ENCODE peak calls at places on chromosomes 2 and 18, in five cellular contexts. One of them, this sample, is unnamed.

GRCh38 chr2:40458271-40458794 is 6.4 kb upstream of the SLC8A1 start:
- DNase-seq in stimulated activated CD8-positive, alpha-beta memory T cell treated with anti-CD3 and anti-CD28 coated beads, Interleukin-12 subunit alpha, Interleukin-12 subunit beta, amount 100 ng/mL, for 1 hour: no peak
- DNase-seq in HFF-Myc: no peak
- DNase-seq in GM04504: no peak
- DNase-seq in skeletal muscle cell: peak
- DNase-seq in this sample: no peak

GRCh38 chr18:39870586-39870985 is 2084.4 kb upstream of the PIK3C3 start:
- DNase-seq in stimulated activated CD8-positive, alpha-beta memory T cell treated with anti-CD3 and anti-CD28 coated beads, Interleukin-12 subunit alpha, Interleukin-12 subunit beta, amount 100 ng/mL, for 1 hour: no peak
- DNase-seq in GM04504: no peak
- DNase-seq in HFF-Myc: no peak
- DNase-seq in skeletal muscle cell: peak
- DNase-seq in this sample: no peak

GRCh38 chr18:63022429-63023022 is 297.0 kb downstream of the BCL2 start:
- DNase-seq in GM04504: no peak
- DNase-seq in stimulated activated CD8-positive, alpha-beta memory T cell treated with anti-CD3 and anti-CD28 coated beads, Interleukin-12 subunit alpha, Interleukin-12 subunit beta, amount 100 ng/mL, for 1 hour: no peak
- DNase-seq in skeletal muscle cell: no peak
- DNase-seq in HFF-Myc: no peak
- DNase-seq in this sample: no peak

GRCh38 chr18:2881490-2882195 is 34.8 kb downstream of the EMILIN2 start:
- DNase-seq in HFF-Myc: no peak
- DNase-seq in stimulated activated CD8-positive, alpha-beta memory T cell treated with anti-CD3 and anti-CD28 coated beads, Interleukin-12 subunit alpha, Interleukin-12 subunit beta, amount 100 ng/mL, for 1 hour: no peak
- DNase-seq in skeletal muscle cell: peak
- DNase-seq in GM04504: peak
- DNase-seq in this sample: no peak

GRCh38 chr2:1278861-1279260 is 134.4 kb upstream of the TPO start:
- DNase-seq in GM04504: no peak
- DNase-seq in stimulated activated CD8-positive, alpha-beta memory T cell treated with anti-CD3 and anti-CD28 coated beads, Interleukin-12 subunit alpha, Interleukin-12 subunit beta, amount 100 ng/mL, for 1 hour: no peak
- DNase-seq in HFF-Myc: no peak
- DNase-seq in skeletal muscle cell: no peak
- DNase-seq in this sample: no peak

GRCh38 chr2:203772766-203773165 is 66.3 kb downstream of the CD28 start:
- DNase-seq in stimulated activated CD8-positive, alpha-beta memory T cell treated with anti-CD3 and anti-CD28 coated beads, Interleukin-12 subunit alpha, Interleukin-12 subunit beta, amount 100 ng/mL, for 1 hour: no peak
- DNase-seq in skeletal muscle cell: no peak
- DNase-seq in GM04504: no peak
- DNase-seq in HFF-Myc: no peak
- DNase-seq in this sample: no peak

GRCh38 chr18:48293954-48294893 is 115.0 kb downstream of the ZBTB7C start:
- DNase-seq in HFF-Myc: no peak
- DNase-seq in skeletal muscle cell: peak
- DNase-seq in GM04504: no peak
- DNase-seq in stimulated activated CD8-positive, alpha-beta memory T cell treated with anti-CD3 and anti-CD28 coated beads, Interleukin-12 subunit alpha, Interleukin-12 subunit beta, amount 100 ng/mL, for 1 hour: no peak
- DNase-seq in this sample: no peak

GRCh38 chr2:216362730-216363129 is 9.6 kb downstream of the MARCHF4 start:
- DNase-seq in stimulated activated CD8-positive, alpha-beta memory T cell treated with anti-CD3 and anti-CD28 coated beads, Interleukin-12 subunit alpha, Interleukin-12 subunit beta, amount 100 ng/mL, for 1 hour: no peak
- DNase-seq in GM04504: no peak
- DNase-seq in skeletal muscle cell: peak
- DNase-seq in HFF-Myc: peak
- DNase-seq in this sample: no peak

GRCh38 chr2:182020319-182021055 is 34.8 kb downstream of the PPP1R1C start:
- DNase-seq in stimulated activated CD8-positive, alpha-beta memory T cell treated with anti-CD3 and anti-CD28 coated beads, Interleukin-12 subunit alpha, Interleukin-12 subunit beta, amount 100 ng/mL, for 1 hour: no peak
- DNase-seq in GM04504: no peak
- DNase-seq in skeletal muscle cell: no peak
- DNase-seq in HFF-Myc: no peak
- DNase-seq in this sample: no peak

GRCh38 chr2:46650556-46651001 is 171.2 kb downstream of the TMEM247 start:
- DNase-seq in GM04504: peak
- DNase-seq in skeletal muscle cell: no peak
- DNase-seq in stimulated activated CD8-positive, alpha-beta memory T cell treated with anti-CD3 and anti-CD28 coated beads, Interleukin-12 subunit alpha, Interleukin-12 subunit beta, amount 100 ng/mL, for 1 hour: peak
- DNase-seq in HFF-Myc: peak
- DNase-seq in this sample: peak

GRCh38 chr2:233061007-233061590 is 957 bp downstream of the INPP5D start:
- DNase-seq in stimulated activated CD8-positive, alpha-beta memory T cell treated with anti-CD3 and anti-CD28 coated beads, Interleukin-12 subunit alpha, Interleukin-12 subunit beta, amount 100 ng/mL, for 1 hour: no peak
- DNase-seq in skeletal muscle cell: no peak
- DNase-seq in GM04504: no peak
- DNase-seq in HFF-Myc: no peak
- DNase-seq in this sample: no peak

GRCh38 chr2:138476940-138477339 is 24.6 kb upstream of the SPOPL start:
- DNase-seq in GM04504: no peak
- DNase-seq in skeletal muscle cell: no peak
- DNase-seq in stimulated activated CD8-positive, alpha-beta memory T cell treated with anti-CD3 and anti-CD28 coated beads, Interleukin-12 subunit alpha, Interleukin-12 subunit beta, amount 100 ng/mL, for 1 hour: no peak
- DNase-seq in HFF-Myc: no peak
- DNase-seq in this sample: no peak

GRCh38 chr2:118670281-118670680 is 177.2 kb downstream of the EN1 start:
- DNase-seq in skeletal muscle cell: no peak
- DNase-seq in HFF-Myc: no peak
- DNase-seq in GM04504: no peak
- DNase-seq in stimulated activated CD8-positive, alpha-beta memory T cell treated with anti-CD3 and anti-CD28 coated beads, Interleukin-12 subunit alpha, Interleukin-12 subunit beta, amount 100 ng/mL, for 1 hour: no peak
- DNase-seq in this sample: no peak

GRCh38 chr2:122219504-122219903 is 464.1 kb downstream of the TSN start:
- DNase-seq in HFF-Myc: no peak
- DNase-seq in skeletal muscle cell: no peak
- DNase-seq in stimulated activated CD8-positive, alpha-beta memory T cell treated with anti-CD3 and anti-CD28 coated beads, Interleukin-12 subunit alpha, Interleukin-12 subunit beta, amount 100 ng/mL, for 1 hour: no peak
- DNase-seq in GM04504: no peak
- DNase-seq in this sample: no peak

GRCh38 chr18:48834421-48835011 is 116.2 kb downstream of the SMAD7 start:
- DNase-seq in skeletal muscle cell: peak
- DNase-seq in stimulated activated CD8-positive, alpha-beta memory T cell treated with anti-CD3 and anti-CD28 coated beads, Interleukin-12 subunit alpha, Interleukin-12 subunit beta, amount 100 ng/mL, for 1 hour: peak
- DNase-seq in GM04504: peak
- DNase-seq in HFF-Myc: peak
- DNase-seq in this sample: peak

GRCh38 chr18:32201936-32202335 is 12.1 kb downstream of the MEP1B start:
- DNase-seq in GM04504: no peak
- DNase-seq in stimulated activated CD8-positive, alpha-beta memory T cell treated with anti-CD3 and anti-CD28 coated beads, Interleukin-12 subunit alpha, Interleukin-12 subunit beta, amount 100 ng/mL, for 1 hour: no peak
- DNase-seq in HFF-Myc: no peak
- DNase-seq in skeletal muscle cell: no peak
- DNase-seq in this sample: no peak

GRCh38 chr2:2825516-2826208 is 494.6 kb upstream of the MYT1L start:
- DNase-seq in GM04504: no peak
- DNase-seq in skeletal muscle cell: no peak
- DNase-seq in HFF-Myc: no peak
- DNase-seq in stimulated activated CD8-positive, alpha-beta memory T cell treated with anti-CD3 and anti-CD28 coated beads, Interleukin-12 subunit alpha, Interleukin-12 subunit beta, amount 100 ng/mL, for 1 hour: no peak
- DNase-seq in this sample: no peak

GRCh38 chr2:62287895-62288589 is 92.1 kb downstream of the B3GNT2 start:
- DNase-seq in GM04504: no peak
- DNase-seq in skeletal muscle cell: peak
- DNase-seq in stimulated activated CD8-positive, alpha-beta memory T cell treated with anti-CD3 and anti-CD28 coated beads, Interleukin-12 subunit alpha, Interleukin-12 subunit beta, amount 100 ng/mL, for 1 hour: no peak
- DNase-seq in HFF-Myc: peak
- DNase-seq in this sample: peak

GRCh38 chr2:11354363-11355154 is 10.1 kb upstream of the ROCK2 start:
- DNase-seq in GM04504: no peak
- DNase-seq in skeletal muscle cell: no peak
- DNase-seq in HFF-Myc: no peak
- DNase-seq in stimulated activated CD8-positive, alpha-beta memory T cell treated with anti-CD3 and anti-CD28 coated beads, Interleukin-12 subunit alpha, Interleukin-12 subunit beta, amount 100 ng/mL, for 1 hour: no peak
- DNase-seq in this sample: no peak

GRCh38 chr2:100008960-100009359 is 133.4 kb downstream of the AFF3 start:
- DNase-seq in GM04504: peak
- DNase-seq in HFF-Myc: no peak
- DNase-seq in skeletal muscle cell: no peak
- DNase-seq in stimulated activated CD8-positive, alpha-beta memory T cell treated with anti-CD3 and anti-CD28 coated beads, Interleukin-12 subunit alpha, Interleukin-12 subunit beta, amount 100 ng/mL, for 1 hour: no peak
- DNase-seq in this sample: no peak

GRCh38 chr2:64273524-64274398 is 129.5 kb upstream of the PELI1 start:
- DNase-seq in skeletal muscle cell: peak
- DNase-seq in GM04504: peak
- DNase-seq in HFF-Myc: peak
- DNase-seq in stimulated activated CD8-positive, alpha-beta memory T cell treated with anti-CD3 and anti-CD28 coated beads, Interleukin-12 subunit alpha, Interleukin-12 subunit beta, amount 100 ng/mL, for 1 hour: no peak
- DNase-seq in this sample: no peak

GRCh38 chr2:85890522-85891176 is 1.9 kb upstream of the ST3GAL5 start:
- DNase-seq in HFF-Myc: no peak
- DNase-seq in stimulated activated CD8-positive, alpha-beta memory T cell treated with anti-CD3 and anti-CD28 coated beads, Interleukin-12 subunit alpha, Interleukin-12 subunit beta, amount 100 ng/mL, for 1 hour: no peak
- DNase-seq in GM04504: no peak
- DNase-seq in skeletal muscle cell: no peak
- DNase-seq in this sample: no peak

GRCh38 chr18:23828426-23828825 is 139.2 kb downstream of the LAMA3 start:
- DNase-seq in GM04504: no peak
- DNase-seq in stimulated activated CD8-positive, alpha-beta memory T cell treated with anti-CD3 and anti-CD28 coated beads, Interleukin-12 subunit alpha, Interleukin-12 subunit beta, amount 100 ng/mL, for 1 hour: peak
- DNase-seq in HFF-Myc: peak
- DNase-seq in skeletal muscle cell: no peak
- DNase-seq in this sample: no peak

GRCh38 chr2:26732446-26732845 is 31.6 kb upstream of the SLC35F6 start:
- DNase-seq in stimulated activated CD8-positive, alpha-beta memory T cell treated with anti-CD3 and anti-CD28 coated beads, Interleukin-12 subunit alpha, Interleukin-12 subunit beta, amount 100 ng/mL, for 1 hour: no peak
- DNase-seq in HFF-Myc: no peak
- DNase-seq in skeletal muscle cell: no peak
- DNase-seq in GM04504: no peak
- DNase-seq in this sample: no peak

GRCh38 chr2:240818543-240819403 is 1.2 kb downstream of the KIF1A start:
- DNase-seq in HFF-Myc: no peak
- DNase-seq in GM04504: no peak
- DNase-seq in stimulated activated CD8-positive, alpha-beta memory T cell treated with anti-CD3 and anti-CD28 coated beads, Interleukin-12 subunit alpha, Interleukin-12 subunit beta, amount 100 ng/mL, for 1 hour: no peak
- DNase-seq in skeletal muscle cell: no peak
- DNase-seq in this sample: no peak

GRCh38 chr2:25270061-25270460 is 71.7 kb downstream of the DNMT3A start:
- DNase-seq in GM04504: no peak
- DNase-seq in skeletal muscle cell: no peak
- DNase-seq in stimulated activated CD8-positive, alpha-beta memory T cell treated with anti-CD3 and anti-CD28 coated beads, Interleukin-12 subunit alpha, Interleukin-12 subunit beta, amount 100 ng/mL, for 1 hour: no peak
- DNase-seq in HFF-Myc: no peak
- DNase-seq in this sample: no peak

GRCh38 chr18:33744032-33744697 is 166.1 kb downstream of the ASXL3 start:
- DNase-seq in HFF-Myc: no peak
- DNase-seq in GM04504: no peak
- DNase-seq in stimulated activated CD8-positive, alpha-beta memory T cell treated with anti-CD3 and anti-CD28 coated beads, Interleukin-12 subunit alpha, Interleukin-12 subunit beta, amount 100 ng/mL, for 1 hour: no peak
- DNase-seq in skeletal muscle cell: no peak
- DNase-seq in this sample: no peak

GRCh38 chr18:62282188-62282629 is 42.9 kb upstream of the TNFRSF11A start:
- DNase-seq in GM04504: peak
- DNase-seq in stimulated activated CD8-positive, alpha-beta memory T cell treated with anti-CD3 and anti-CD28 coated beads, Interleukin-12 subunit alpha, Interleukin-12 subunit beta, amount 100 ng/mL, for 1 hour: no peak
- DNase-seq in skeletal muscle cell: peak
- DNase-seq in HFF-Myc: peak
- DNase-seq in this sample: no peak

This sample was measured in Panc1.